ENCODE peak calls at places on chromosomes 2 and 18, in five cellular contexts. One of them, this sample, is unnamed. For H3K36me3, the result is how much of the 10 kb centered on the place peaks cover.

GRCh38 chr2:32865399-32866068 is 81.2 kb upstream of the LTBP1 start:
- DNase-seq in aorta: no peak
- DNase-seq in fibroblast of lung: peak
- DNase-seq in upper lobe of right lung: no peak
- DNase-seq in mesendoderm: no peak
- DNase-seq in this sample: no peak

GRCh38 chr18:46373787-46374186 is 269.6 kb downstream of the HAUS1 start:
- DNase-seq in fibroblast of lung: no peak
- DNase-seq in upper lobe of right lung: no peak
- DNase-seq in mesendoderm: no peak
- DNase-seq in aorta: no peak
- DNase-seq in this sample: no peak

GRCh38 chr2:205188516-205189138 is 493.7 kb upstream of the NRP2 start:
- DNase-seq in fibroblast of lung: peak
- DNase-seq in mesendoderm: peak
- DNase-seq in aorta: peak
- DNase-seq in upper lobe of right lung: no peak
- DNase-seq in this sample: peak

GRCh38 chr2:174859563-174860169 is 95.4 kb upstream of the CHRNA1 start:
- DNase-seq in upper lobe of right lung: no peak
- DNase-seq in mesendoderm: no peak
- DNase-seq in aorta: no peak
- DNase-seq in fibroblast of lung: no peak
- DNase-seq in this sample: no peak

GRCh38 chr2:54455584-54456525 is at the start of gene SPTBN1:
- DNase-seq in mesendoderm: peak
- DNase-seq in upper lobe of right lung: peak
- DNase-seq in aorta: peak
- DNase-seq in fibroblast of lung: peak
- DNase-seq in this sample: peak

GRCh38 chr2:102229141-102229764 is 42.4 kb downstream of the IL1RL2 start:
- DNase-seq in upper lobe of right lung: no peak
- DNase-seq in fibroblast of lung: no peak
- DNase-seq in mesendoderm: no peak
- DNase-seq in aorta: no peak
- DNase-seq in this sample: no peak

GRCh38 chr2:46540496-46541342 is 61.4 kb downstream of the TMEM247 start:
- DNase-seq in upper lobe of right lung: no peak
- DNase-seq in fibroblast of lung: peak
- DNase-seq in aorta: no peak
- DNase-seq in mesendoderm: peak
- DNase-seq in this sample: no peak

GRCh38 chr2:115484483-115484882 is 1042.0 kb downstream of the DPP10 start:
- DNase-seq in aorta: no peak
- DNase-seq in mesendoderm: no peak
- DNase-seq in fibroblast of lung: no peak
- DNase-seq in upper lobe of right lung: no peak
- DNase-seq in this sample: no peak

GRCh38 chr18:3449702-3450357 is at the start of gene TGIF1:
- DNase-seq in aorta: peak
- DNase-seq in mesendoderm: peak
- DNase-seq in fibroblast of lung: peak
- DNase-seq in upper lobe of right lung: peak
- DNase-seq in this sample: peak

DNA sequence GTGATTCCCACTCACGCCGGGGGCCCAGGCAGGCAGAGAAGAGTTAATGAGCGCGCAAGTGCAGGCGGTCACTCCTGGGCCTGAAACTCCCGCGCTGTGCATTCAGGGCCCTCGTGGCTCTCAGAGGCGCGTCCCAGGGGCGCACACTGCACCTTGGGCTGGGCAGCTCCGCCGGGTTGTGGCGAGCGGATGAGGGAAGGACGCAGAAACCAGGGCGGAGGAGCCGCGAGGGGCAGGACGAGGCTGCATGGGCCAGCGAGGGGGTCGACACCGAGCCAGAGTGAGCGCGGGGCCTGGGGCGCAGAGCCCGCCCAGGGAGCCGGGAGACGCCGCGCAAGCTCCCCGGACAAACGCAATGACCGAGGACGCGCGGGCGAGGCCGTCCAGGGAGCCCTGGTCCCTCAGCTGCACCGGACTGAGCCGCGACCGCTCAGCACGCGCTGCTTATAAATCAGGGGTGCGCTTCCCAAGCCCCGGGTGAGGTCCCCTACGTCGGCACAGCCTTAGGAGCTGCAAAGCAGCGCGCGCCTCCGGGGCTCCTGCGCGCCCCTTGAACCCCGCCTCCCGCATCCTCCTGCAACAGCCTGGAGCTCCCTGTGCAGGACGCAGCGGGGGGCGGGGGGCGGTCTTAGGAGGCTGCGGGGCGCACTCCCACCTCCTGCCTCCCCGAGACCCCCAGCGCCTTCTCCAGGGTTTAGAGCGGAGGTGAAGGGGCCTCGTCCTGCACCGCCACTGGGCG is 180.2 kb upstream of the ALKAL2 start:
- DNase-seq in upper lobe of right lung: no peak
- DNase-seq in fibroblast of lung: no peak
- DNase-seq in mesendoderm: peak
- DNase-seq in aorta: peak
- DNase-seq in this sample: no peak
- H3K36me3 ChIP-seq in upper lobe of right lung: under half
- H3K36me3 ChIP-seq in fibroblast of lung: under half
- H3K36me3 ChIP-seq in mesendoderm: under half
- H3K36me3 ChIP-seq in aorta: under half
- H3K36me3 ChIP-seq in this sample: under half

GRCh38 chr2:120984046-120984445 is 248.4 kb downstream of the GLI2 start:
- DNase-seq in fibroblast of lung: no peak
- DNase-seq in upper lobe of right lung: no peak
- DNase-seq in aorta: peak
- DNase-seq in mesendoderm: no peak
- DNase-seq in this sample: no peak
- H3K36me3 ChIP-seq in fibroblast of lung: under half
- H3K36me3 ChIP-seq in upper lobe of right lung: under half
- H3K36me3 ChIP-seq in aorta: under half
- H3K36me3 ChIP-seq in mesendoderm: under half
- H3K36me3 ChIP-seq in this sample: under half

GRCh38 chr2:207630491-207630890 is 5.3 kb upstream of the METTL21A start:
- DNase-seq in aorta: no peak
- DNase-seq in upper lobe of right lung: no peak
- DNase-seq in fibroblast of lung: no peak
- DNase-seq in mesendoderm: no peak
- DNase-seq in this sample: no peak
- H3K36me3 ChIP-seq in aorta: under half
- H3K36me3 ChIP-seq in upper lobe of right lung: under half
- H3K36me3 ChIP-seq in fibroblast of lung: under half
- H3K36me3 ChIP-seq in mesendoderm: under half
- H3K36me3 ChIP-seq in this sample: under half

DNA sequence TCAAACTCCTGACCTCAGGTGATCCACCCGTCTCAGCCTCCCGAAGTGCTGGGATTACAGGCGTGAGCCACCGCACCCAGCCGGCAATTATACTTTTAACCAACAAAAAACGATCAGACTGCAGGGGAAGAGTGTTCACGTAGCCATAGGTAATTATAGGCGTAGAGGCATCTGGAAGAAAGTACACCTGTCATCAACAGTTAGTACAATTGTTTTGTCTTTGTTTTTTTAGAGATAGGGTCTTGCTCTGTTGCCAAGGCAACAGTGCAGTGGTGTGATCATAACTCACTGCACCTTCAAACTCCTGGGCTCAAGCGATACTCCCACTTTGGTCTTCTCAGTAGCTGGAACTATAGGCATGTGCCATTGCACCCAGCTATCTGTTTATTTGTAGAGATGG is 20.0 kb downstream of the ST3GAL5 start:
- DNase-seq in fibroblast of lung: no peak
- DNase-seq in aorta: no peak
- DNase-seq in upper lobe of right lung: no peak
- DNase-seq in mesendoderm: no peak
- DNase-seq in this sample: no peak
- H3K36me3 ChIP-seq in fibroblast of lung: under half
- H3K36me3 ChIP-seq in aorta: under half
- H3K36me3 ChIP-seq in upper lobe of right lung: under half
- H3K36me3 ChIP-seq in mesendoderm: under half
- H3K36me3 ChIP-seq in this sample: under half

GRCh38 chr18:12996661-12997292 is 5.6 kb downstream of the CEP192 start:
- DNase-seq in aorta: no peak
- DNase-seq in fibroblast of lung: no peak
- DNase-seq in mesendoderm: no peak
- DNase-seq in upper lobe of right lung: no peak
- DNase-seq in this sample: no peak
- H3K36me3 ChIP-seq in aorta: under half
- H3K36me3 ChIP-seq in fibroblast of lung: under half
- H3K36me3 ChIP-seq in mesendoderm: under half
- H3K36me3 ChIP-seq in upper lobe of right lung: under half
- H3K36me3 ChIP-seq in this sample: under half

GRCh38 chr2:11771971-11772615 is 25.7 kb downstream of the LPIN1 start:
- DNase-seq in aorta: no peak
- DNase-seq in mesendoderm: no peak
- DNase-seq in upper lobe of right lung: no peak
- DNase-seq in fibroblast of lung: no peak
- DNase-seq in this sample: no peak

GRCh38 chr2:11773111-11773510 is 26.7 kb downstream of the LPIN1 start:
- DNase-seq in upper lobe of right lung: no peak
- DNase-seq in fibroblast of lung: no peak
- DNase-seq in mesendoderm: no peak
- DNase-seq in aorta: no peak
- DNase-seq in this sample: no peak

GRCh38 chr2:11768940-11769339 is 22.5 kb downstream of the LPIN1 start:
- DNase-seq in aorta: no peak
- DNase-seq in upper lobe of right lung: no peak
- DNase-seq in mesendoderm: no peak
- DNase-seq in fibroblast of lung: no peak
- DNase-seq in this sample: no peak

GRCh38 chr2:11767779-11768178 is 21.3 kb downstream of the LPIN1 start:
- DNase-seq in fibroblast of lung: no peak
- DNase-seq in upper lobe of right lung: no peak
- DNase-seq in aorta: no peak
- DNase-seq in mesendoderm: no peak
- DNase-seq in this sample: no peak

DNA sequence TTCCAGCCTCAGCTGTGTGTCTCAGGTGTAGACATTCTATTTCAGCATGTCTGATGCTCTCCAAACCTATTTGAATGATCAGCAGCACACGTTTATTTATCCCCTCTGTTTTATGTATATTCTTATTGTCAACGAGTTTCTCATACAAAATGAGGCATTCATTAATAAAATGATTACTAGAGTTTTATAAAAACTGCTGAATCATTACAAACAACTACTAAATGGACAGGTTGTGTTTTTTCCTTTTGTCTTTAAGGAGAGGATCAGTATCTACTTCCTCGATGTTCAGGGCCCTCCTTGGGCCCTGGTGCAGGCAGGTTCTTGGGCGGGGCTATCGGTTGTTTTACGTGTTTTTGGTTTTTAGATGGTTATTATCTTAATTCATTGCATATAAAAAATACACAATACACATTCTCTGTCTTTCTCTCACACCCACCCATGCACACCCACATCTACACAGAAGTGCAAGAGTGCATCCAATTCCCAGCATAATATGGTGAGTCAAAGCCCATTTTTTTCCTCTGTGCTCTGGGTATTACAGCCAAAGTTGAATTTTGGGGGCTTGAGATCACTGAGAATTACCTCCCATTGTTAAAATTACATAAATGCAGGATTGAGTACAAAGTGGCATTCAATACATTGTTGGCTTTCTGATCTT is 24.2 kb downstream of the LPIN1 start:
- DNase-seq in fibroblast of lung: no peak
- DNase-seq in aorta: no peak
- DNase-seq in upper lobe of right lung: no peak
- DNase-seq in mesendoderm: no peak
- DNase-seq in this sample: no peak
- H3K36me3 ChIP-seq in fibroblast of lung: under half
- H3K36me3 ChIP-seq in aorta: under half
- H3K36me3 ChIP-seq in upper lobe of right lung: half or more
- H3K36me3 ChIP-seq in mesendoderm: under half
- H3K36me3 ChIP-seq in this sample: half or more